ENCODE peak calls at places on chromosomes 16 and 17, in ten cellular contexts. H is activated T-helper 1 cell treated with Interleukin-2 at 50 U/mL for 16 hours; G is body of pancreas; U is ELF-1; O is anterior cingulate cortex; I is cardiac muscle cell; V is lower leg skin; J is head of caudate nucleus; Q is stimulated activated CD8-positive, alpha-beta memory T cell treated with anti-CD3 and anti-CD28 coated beads, Interleukin-7, amount 100 ng/mL, for 4 hours; W is EL. S is an unnamed sample.

GRCh38 chr17:8124350-8125195 is 667 bp upstream of the HES7 start:
- DNase-seq in H (no peak), G (no peak), U (peak; percentile 50), O (peak; percentile 4), I (peak; percentile 30), V (no peak), J (no peak), Q (no peak), W (peak; percentile 45), S (no peak)

GRCh38 chr16:30148101-30148500 is 25.1 kb upstream of the MAPK3 start:
- DNase-seq in H (no peak), G (no peak), U (no peak), O (no peak), I (no peak), V (no peak), J (no peak), Q (no peak), W (no peak), S (no peak)

GRCh38 chr17:44105941-44106340 is 17.5 kb downstream of the HDAC5 start:
- DNase-seq in H (no peak), G (no peak), U (peak; percentile 84), O (no peak), I (no peak), V (no peak), J (no peak), Q (no peak), W (no peak), S (no peak)

GRCh38 chr16:15897834-15898254 is 9.4 kb upstream of the CEP20 start:
- DNase-seq in H (no peak), G (no peak), U (no peak), O (no peak), I (no peak), V (peak; percentile 14), J (no peak), Q (no peak), W (peak; percentile 38), S (peak; percentile 62)

GRCh38 chr16:68369697-68370096 is 58.9 kb downstream of the PRMT7 start:
- DNase-seq in H (no peak), G (no peak), U (no peak), O (peak; percentile 49), I (no peak), V (no peak), J (no peak), Q (no peak), W (no peak), S (no peak)

GRCh38 chr16:56708821-56709685 is 20.9 kb upstream of the NUP93 start:
- DNase-seq in H (no peak), G (no peak), U (peak; percentile 32), O (no peak), I (no peak), V (peak; percentile 76), J (no peak), Q (no peak), W (no peak), S (no peak)

GRCh38 chr17:8062435-8062806 is 23.6 kb downstream of the ALOX15B start:
- DNase-seq in H (no peak), G (no peak), U (no peak), O (no peak), I (no peak), V (no peak), J (no peak), Q (no peak), W (peak; percentile 18), S (no peak)

GRCh38 chr17:19533718-19534561 is at the start of gene SLC47A1:
- DNase-seq in H (no peak), G (no peak), U (peak; percentile 47), O (no peak), I (peak; percentile 66), V (no peak), J (no peak), Q (no peak), W (peak; percentile 57), S (peak; percentile 70)

GRCh38 chr16:11430601-11431317 is 85.5 kb downstream of the RMI2 start:
- DNase-seq in H (no peak), G (no peak), U (peak; percentile 27), O (no peak), I (no peak), V (no peak), J (no peak), Q (no peak), W (no peak), S (no peak)

GRCh38 chr16:55569025-55569424 is 2.5 kb downstream of the CAPNS2 start:
- DNase-seq in H (no peak), G (no peak), U (no peak), O (no peak), I (no peak), V (no peak), J (no peak), Q (no peak), W (peak; percentile 3), S (peak; percentile 27)

GRCh38 chr17:16141685-16142084 is 73.6 kb downstream of the NCOR1 start:
- DNase-seq in H (no peak), G (peak; percentile 28), U (no peak), O (no peak), I (no peak), V (no peak), J (no peak), Q (no peak), W (no peak), S (no peak)

GRCh38 chr17:79625706-79626105 is 14.9 kb upstream of the RBFOX3 start:
- DNase-seq in H (no peak), G (no peak), U (no peak), O (no peak), I (no peak), V (peak; percentile 29), J (no peak), Q (no peak), W (no peak), S (no peak)

GRCh38 chr16:30349695-30350094 is 5.4 kb downstream of the CD2BP2 start:
- DNase-seq in H (no peak), G (no peak), U (no peak), O (no peak), I (no peak), V (peak; percentile 40), J (no peak), Q (no peak), W (no peak), S (no peak)

GRCh38 chr17:33112763-33113162 is 121.1 kb downstream of the SPACA3 start:
- DNase-seq in H (no peak), G (no peak), U (peak; percentile 22), O (no peak), I (no peak), V (no peak), J (no peak), Q (no peak), W (no peak), S (no peak)

GRCh38 chr17:57988301-57989010 is 402 bp upstream of the VEZF1 start:
- DNase-seq in H (no peak), G (peak; percentile 74), U (peak; percentile 66), O (peak; percentile 83), I (peak; percentile 72), V (peak; percentile 93), J (peak; percentile 62), Q (no peak), W (peak; percentile 80), S (peak; percentile 94)

GRCh38 chr17:58677204-58677880 is 14.5 kb downstream of the TEX14 start:
- DNase-seq in H (no peak), G (no peak), U (no peak), O (no peak), I (no peak), V (no peak), J (no peak), Q (no peak), W (peak; percentile 48), S (no peak)

GRCh38 chr17:74116087-74116717 is 87.3 kb upstream of the RPL38 start:
- DNase-seq in H (no peak), G (no peak), U (no peak), O (no peak), I (no peak), V (no peak), J (no peak), Q (no peak), W (no peak), S (no peak)

GRCh38 chr17:81294512-81295030 is 536 bp downstream of the SLC38A10 start:
- DNase-seq in H (no peak), G (peak; percentile 44), U (no peak), O (no peak), I (no peak), V (no peak), J (no peak), Q (peak; percentile 8), W (peak; percentile 22), S (peak; percentile 78)

GRCh38 chr17:252456-252855 is 71.0 kb upstream of the DOC2B start:
- DNase-seq in H (no peak), G (no peak), U (no peak), O (no peak), I (no peak), V (peak; percentile 66), J (peak; percentile 22), Q (no peak), W (no peak), S (no peak)

GRCh38 chr16:11676799-11677198 is 8.5 kb downstream of the SNN start:
- DNase-seq in H (no peak), G (no peak), U (no peak), O (no peak), I (no peak), V (no peak), J (no peak), Q (no peak), W (no peak), S (no peak)

GRCh38 chr17:7218166-7218565 is 1.5 kb downstream of the DLG4 start:
- DNase-seq in H (no peak), G (no peak), U (no peak), O (no peak), I (peak; percentile 64), V (no peak), J (no peak), Q (no peak), W (no peak), S (no peak)

GRCh38 chr17:72423718-72424117 is 302.9 kb downstream of the SOX9 start:
- DNase-seq in H (no peak), G (no peak), U (no peak), O (no peak), I (no peak), V (no peak), J (no peak), Q (no peak), W (no peak), S (no peak)

GRCh38 chr17:48539177-48539576 is 5.7 kb downstream of the HOXB2 start:
- DNase-seq in H (no peak), G (no peak), U (no peak), O (no peak), I (no peak), V (no peak), J (no peak), Q (no peak), W (peak; percentile 59), S (peak; percentile 80)

GRCh38 chr16:59573528-59574271 is 839.6 kb upstream of the GOT2 start:
- DNase-seq in H (no peak), G (no peak), U (no peak), O (no peak), I (no peak), V (no peak), J (no peak), Q (no peak), W (peak; percentile 90), S (peak; percentile 59)

GRCh38 chr17:11986939-11987329 is 10.3 kb downstream of the ZNF18 start:
- DNase-seq in H (no peak), G (no peak), U (peak; percentile 9), O (no peak), I (peak; percentile 36), V (no peak), J (no peak), Q (no peak), W (peak; percentile 59), S (peak; percentile 62)

GRCh38 chr17:45784583-45785372 is 658 bp downstream of the CRHR1 start:
- DNase-seq in H (peak; percentile 10), G (peak; percentile 25), U (no peak), O (peak; percentile 31), I (peak; percentile 47), V (peak; percentile 90), J (no peak), Q (peak; percentile 5), W (peak; percentile 32), S (peak; percentile 55)

GRCh38 chr17:75811174-75811573 is 26.6 kb downstream of the UNK start:
- DNase-seq in H (no peak), G (no peak), U (no peak), O (no peak), I (no peak), V (no peak), J (no peak), Q (no peak), W (no peak), S (no peak)

GRCh38 chr17:30101686-30102390 is 14.8 kb upstream of the NSRP1 start:
- DNase-seq in H (no peak), G (no peak), U (no peak), O (no peak), I (no peak), V (no peak), J (no peak), Q (no peak), W (no peak), S (no peak)

S was measured in GM03348.